ENCODE peak calls at places on chromosome 13, in eight cellular contexts. Z is activated CD4-positive, alpha-beta T cell treated with anti-CD3 and anti-CD28 coated beads for 36 hours; P is Caco-2; L is fibroblast of pulmonary artery; A is body of pancreas; K is AG10803; W is effector CD4-positive, alpha-beta T cell; C is GM12865. Q is an unnamed sample.

GRCh38 chr13:50396001-50396400 is 380.8 kb downstream of the KCNRG start:
- DNase-seq in A (no peak), P (no peak), K (peak), L (no peak), W (no peak), C (no peak), Z (no peak), Q (no peak)

GRCh38 chr13:112910616-112911280 is 58.3 kb upstream of the MCF2L start:
- DNase-seq in C (no peak), K (no peak), Z (no peak), W (no peak), A (no peak), L (no peak), P (no peak), Q (no peak)

GRCh38 chr13:22926176-22927007 is 254.4 kb upstream of the SGCG start:
- DNase-seq in A (peak), K (peak), W (no peak), C (no peak), P (no peak), Z (peak), L (peak), Q (no peak)

GRCh38 chr13:33026489-33027152 is 10.4 kb downstream of the KL start:
- DNase-seq in A (no peak), K (no peak), W (no peak), Z (no peak), P (no peak), C (no peak), L (no peak), Q (no peak)

GRCh38 chr13:51995677-51996551 is 15.3 kb downstream of the ATP7B start:
- DNase-seq in C (no peak), K (peak), P (no peak), L (peak), Z (no peak), W (no peak), A (peak), Q (peak)

GRCh38 chr13:98033277-98034247 is 80.1 kb downstream of the IPO5 start:
- DNase-seq in P (peak), C (peak), W (no peak), K (peak), A (peak), Z (no peak), L (peak), Q (peak)

GRCh38 chr13:26019881-26020535 is 31.8 kb downstream of the SHISA2 start:
- DNase-seq in K (peak), P (no peak), L (peak), W (no peak), C (no peak), Z (no peak), A (no peak), Q (peak)

GRCh38 chr13:113121183-113121927 is 1.2 kb upstream of the F10 start:
- DNase-seq in C (no peak), W (no peak), K (no peak), A (no peak), L (no peak), P (no peak), Z (no peak), Q (no peak)

GRCh38 chr13:100542546-100543156 is 45.9 kb downstream of the GGACT start:
- DNase-seq in C (peak), K (peak), P (no peak), W (no peak), L (peak), A (no peak), Z (peak), Q (peak)

GRCh38 chr13:95741584-95742563 is 64.9 kb downstream of the DNAJC3 start:
- DNase-seq in A (no peak), P (no peak), C (peak), L (no peak), Z (no peak), W (no peak), K (no peak), Q (no peak)

GRCh38 chr13:102838273-102838672 is 7.6 kb upstream of the ERCC5 start:
- DNase-seq in A (no peak), L (no peak), C (no peak), Z (no peak), K (no peak), W (no peak), P (no peak), Q (no peak)

GRCh38 chr13:113318956-113319355 is 21.9 kb downstream of the LAMP1 start:
- DNase-seq in A (no peak), P (no peak), L (no peak), C (no peak), K (no peak), Z (no peak), W (no peak), Q (no peak)

GRCh38 chr13:113413898-113414282 is 39.4 kb downstream of the ADPRHL1 start:
- DNase-seq in A (no peak), K (peak), W (no peak), P (no peak), C (no peak), Z (no peak), L (no peak), Q (peak)

GRCh38 chr13:51778407-51778806 is 25.6 kb downstream of the DHRS12 start:
- DNase-seq in Z (no peak), A (peak), W (no peak), L (no peak), C (no peak), P (no peak), K (no peak), Q (no peak)

GRCh38 chr13:37914781-37915391 is 45.3 kb upstream of the TRPC4 start:
- DNase-seq in W (no peak), P (no peak), K (no peak), C (no peak), L (peak), Z (no peak), A (no peak), Q (no peak)

GRCh38 chr13:31945202-31945978 is 86.2 kb upstream of the FRY start:
- DNase-seq in C (no peak), W (no peak), K (peak), Z (peak), L (peak), P (no peak), A (peak), Q (no peak)

GRCh38 chr13:55359067-55359466 is 1781.7 kb upstream of the PRR20A start:
- DNase-seq in K (no peak), P (no peak), A (no peak), Z (no peak), L (no peak), W (no peak), C (no peak), Q (no peak)

GRCh38 chr13:74554581-74555290 is 420.5 kb upstream of the KLF12 start:
- DNase-seq in W (no peak), P (no peak), K (no peak), Z (no peak), C (no peak), A (no peak), L (no peak), Q (no peak)

GRCh38 chr13:75876371-75877050 is 240.4 kb downstream of the LMO7 start:
- DNase-seq in K (peak), A (peak), W (peak), C (peak), Z (peak), P (peak), L (peak), Q (peak)

GRCh38 chr13:27203854-27204253 is 32.2 kb upstream of the USP12 start:
- DNase-seq in C (peak), L (peak), A (no peak), P (no peak), W (no peak), K (peak), Z (no peak), Q (peak)

GRCh38 chr13:48728876-48729275 is 75.1 kb downstream of the CYSLTR2 start:
- DNase-seq in K (no peak), C (no peak), L (no peak), Z (no peak), P (no peak), A (no peak), W (no peak), Q (no peak)

GRCh38 chr13:39931505-39931904 is 276.0 kb downstream of the COG6 start:
- DNase-seq in Z (no peak), C (no peak), P (no peak), A (no peak), W (no peak), L (no peak), K (no peak), Q (no peak)

GRCh38 chr13:75368167-75368566 is 113.8 kb downstream of the TBC1D4 start:
- DNase-seq in K (peak), P (no peak), W (no peak), C (peak), A (no peak), Z (peak), L (peak), Q (no peak)

GRCh38 chr13:92948034-92948433 is 278.6 kb upstream of the GPC6 start:
- DNase-seq in K (no peak), L (no peak), C (no peak), Z (no peak), P (no peak), A (no peak), W (no peak), Q (no peak)

GRCh38 chr13:50085063-50085462 is 69.8 kb downstream of the KCNRG start:
- DNase-seq in K (no peak), A (no peak), W (no peak), P (peak), C (no peak), L (peak), Z (no peak), Q (peak)

GRCh38 chr13:104006625-104007061 is 940.4 kb upstream of the SLC10A2 start:
- DNase-seq in Z (no peak), P (no peak), L (peak), W (no peak), K (no peak), C (no peak), A (no peak), Q (no peak)

GRCh38 chr13:60520902-60521563 is 124.0 kb downstream of the TDRD3 start:
- DNase-seq in A (no peak), Z (no peak), P (no peak), L (no peak), C (no peak), W (no peak), K (no peak), Q (no peak)

GRCh38 chr13:37534181-37534580 is 64.4 kb downstream of the POSTN start:
- DNase-seq in K (peak), A (no peak), L (peak), C (no peak), W (no peak), Z (no peak), P (no peak), Q (no peak)

GRCh38 chr13:45847554-45848224 is 3.9 kb downstream of the SIAH3 start:
- DNase-seq in L (peak), K (no peak), W (no peak), Z (peak), C (peak), P (no peak), A (no peak), Q (peak)

GRCh38 chr13:76035711-76036110 is 399.6 kb downstream of the LMO7 start:
- DNase-seq in K (no peak), Z (no peak), A (no peak), L (peak), C (no peak), P (no peak), W (no peak), Q (no peak)

GRCh38 chr13:49307365-49307764 is 59.6 kb downstream of the CDADC1 start:
- DNase-seq in Z (no peak), A (no peak), K (no peak), C (no peak), L (no peak), P (no peak), W (no peak), Q (no peak)

GRCh38 chr13:92175330-92175729 is 776.9 kb downstream of the GPC5 start:
- DNase-seq in K (peak), W (no peak), P (peak), L (peak), C (peak), Z (peak), A (peak), Q (peak)

GRCh38 chr13:48660356-48661076 is 6.8 kb downstream of the CYSLTR2 start:
- DNase-seq in P (no peak), Z (no peak), C (peak), K (no peak), A (no peak), L (no peak), W (no peak), Q (peak)

GRCh38 chr13:48769107-48769704 is 115.5 kb downstream of the CYSLTR2 start:
- DNase-seq in P (peak), A (peak), C (peak), Z (peak), L (peak), K (peak), W (peak), Q (peak)

GRCh38 chr13:36076211-36076610 is 55.0 kb downstream of the DCLK1 start:
- DNase-seq in A (no peak), K (no peak), L (no peak), Z (no peak), P (no peak), C (no peak), W (no peak), Q (no peak)

GRCh38 chr13:20370815-20371421 is 138.8 kb upstream of the GJB6 start:
- DNase-seq in P (no peak), C (peak), W (no peak), A (no peak), K (no peak), Z (no peak), L (no peak), Q (no peak)

GRCh38 chr13:100987993-100988392 is 313.4 kb upstream of the TMTC4 start:
- DNase-seq in C (no peak), Z (no peak), K (peak), P (peak), W (no peak), L (peak), A (no peak), Q (no peak)

GRCh38 chr13:98325724-98326123 is 148.7 kb upstream of the RNF113B start:
- DNase-seq in K (no peak), W (no peak), L (no peak), A (no peak), Z (no peak), P (no peak), C (no peak), Q (no peak)

GRCh38 chr13:50543767-50544166 is 299.7 kb downstream of the DLEU7 start:
- DNase-seq in K (peak), L (peak), Z (no peak), C (no peak), P (no peak), W (no peak), A (no peak), Q (no peak)

GRCh38 chr13:59346861-59347470 is 816.8 kb downstream of the DIAPH3 start:
- DNase-seq in A (peak), C (no peak), W (no peak), L (no peak), Z (no peak), P (no peak), K (no peak), Q (no peak)

Q was measured in NB4.